ENCODE peak calls at places on chromosomes 16 and 17, in seven cellular contexts. V, L, Y, E, N, T and R are unnamed samples.

GRCh38 chr17:2598166-2598565 is 4.7 kb downstream of the PAFAH1B1 start:
- DNase-seq in N (no peak), V (no peak), E (no peak), L (peak; percentile 68), Y (peak; percentile 38), T (no peak), R (no peak)

GRCh38 chr16:19001788-19002187 is 18.1 kb downstream of the TMC7 start:
- DNase-seq in Y (peak; percentile 65), V (no peak), E (no peak), N (no peak), L (peak; percentile 51), T (peak; percentile 6), R (no peak)

GRCh38 chr17:29291163-29291752 is 2.7 kb downstream of the NUFIP2 start:
- DNase-seq in T (peak; percentile 86), Y (peak; percentile 41), V (peak; percentile 48), L (peak; percentile 81), N (peak; percentile 43), E (peak; percentile 71), R (no peak)

GRCh38 chr16:30028438-30029093 is 2.5 kb downstream of the TLCD3B start:
- DNase-seq in L (no peak), Y (no peak), V (no peak), N (no peak), E (peak; percentile 26), T (no peak), R (no peak)

GRCh38 chr16:66605177-66605999 is 884 bp downstream of the CMTM3 start:
- DNase-seq in N (no peak), V (no peak), T (peak; percentile 24), L (peak; percentile 39), E (peak; percentile 18), Y (peak; percentile 32), R (peak; percentile 51)

GRCh38 chr16:2061023-2061422 is 13.2 kb downstream of the TSC2 start:
- DNase-seq in Y (no peak), L (no peak), N (no peak), E (no peak), T (no peak), V (no peak), R (no peak)

GRCh38 chr17:3582921-3583320 is 25.3 kb upstream of the TRPV3 start:
- DNase-seq in L (no peak), N (no peak), T (no peak), E (no peak), Y (no peak), V (no peak), R (no peak)

GRCh38 chr16:24036614-24037013 is 200.8 kb downstream of the PRKCB start:
- DNase-seq in E (peak; percentile 52), V (no peak), T (peak; percentile 88), L (peak; percentile 52), N (peak; percentile 8), Y (peak; percentile 30), R (no peak)

GRCh38 chr17:12613566-12613965 is 52.1 kb upstream of the MYOCD start:
- DNase-seq in N (no peak), V (no peak), T (no peak), L (peak; percentile 35), E (no peak), Y (peak; percentile 59), R (no peak)

GRCh38 chr16:30535106-30535776 is 583 bp upstream of the ZNF747 start:
- DNase-seq in Y (no peak), E (peak; percentile 66), L (peak; percentile 38), T (no peak), N (no peak), V (no peak), R (no peak)

GRCh38 chr17:64270885-64271284 is 7.8 kb upstream of the TEX2 start:
- DNase-seq in T (no peak), L (no peak), Y (no peak), E (peak; percentile 33), N (no peak), V (no peak), R (no peak)

GRCh38 chr16:88116121-88116900 is 165.1 kb downstream of the BANP start:
- DNase-seq in E (no peak), Y (no peak), T (no peak), V (no peak), L (peak; percentile 56), N (no peak), R (no peak)

GRCh38 chr16:81521141-81521626 is 76.6 kb downstream of the CMIP start:
- DNase-seq in Y (no peak), N (no peak), L (no peak), V (no peak), E (peak; percentile 89), T (no peak), R (peak; percentile 88)

GRCh38 chr16:57032931-57033330 is 43.6 kb downstream of the NLRC5 start:
- DNase-seq in L (no peak), N (no peak), T (no peak), V (no peak), Y (no peak), E (no peak), R (no peak)

GRCh38 chr17:39716879-39717536 is 13.3 kb downstream of the MIEN1 start:
- DNase-seq in E (no peak), Y (no peak), L (no peak), V (peak; percentile 60), T (no peak), N (no peak), R (no peak)

GRCh38 chr17:32742686-32743538 is 134.0 kb downstream of the MYO1D start:
- DNase-seq in L (no peak), E (no peak), T (no peak), Y (no peak), V (no peak), N (no peak), R (no peak)

GRCh38 chr17:1347681-1348318 is 52.2 kb downstream of the YWHAE start:
- DNase-seq in N (peak; percentile 85), E (no peak), L (no peak), V (peak; percentile 29), Y (no peak), T (peak; percentile 63), R (no peak)

GRCh38 chr17:64063766-64064224 is 43.4 kb upstream of the ICAM2 start:
- DNase-seq in L (peak; percentile 61), N (peak; percentile 19), E (peak; percentile 60), V (no peak), Y (no peak), T (no peak), R (peak; percentile 53)

GRCh38 chr17:58344791-58345157 is 7.2 kb downstream of the SUPT4H1 start:
- DNase-seq in V (no peak), N (no peak), L (no peak), E (peak; percentile 87), Y (no peak), T (no peak), R (peak; percentile 51)
- TF ChIP-seq CTCF in V (no peak), N (no peak), L (no peak), E (peak; percentile 51), Y (no peak), T (no peak), R (peak; percentile 43)

GRCh38 chr17:77608431-77608830 is 350.1 kb upstream of the TNRC6C start:
- DNase-seq in T (no peak), E (no peak), V (no peak), N (no peak), L (no peak), Y (no peak), R (no peak)

GRCh38 chr17:77607606-77608005 is 350.9 kb upstream of the TNRC6C start:
- DNase-seq in L (no peak), Y (no peak), T (no peak), N (no peak), V (no peak), E (no peak), R (peak; percentile 9)

GRCh38 chr17:77606146-77606864 is 352.2 kb upstream of the TNRC6C start:
- DNase-seq in Y (no peak), N (no peak), E (no peak), T (no peak), V (no peak), L (no peak), R (peak; percentile 4)

GRCh38 chr17:77604301-77605031 is 354.0 kb upstream of the TNRC6C start:
- DNase-seq in V (no peak), Y (no peak), E (no peak), N (no peak), T (no peak), L (no peak), R (peak; percentile 2)

GRCh38 chr17:77606865-77607210 is 351.7 kb upstream of the TNRC6C start:
- DNase-seq in E (no peak), T (no peak), L (no peak), N (no peak), Y (no peak), V (no peak), R (no peak)
- TF ChIP-seq CTCF in E (peak; percentile 11), T (peak; percentile 52), L (no peak), N (peak; percentile 21), Y (no peak), V (no peak), R (no peak)

GRCh38 chr16:77376358-77376757 is 58.5 kb downstream of the ADAMTS18 start:
- DNase-seq in T (peak; percentile 10), N (no peak), V (no peak), L (no peak), E (peak; percentile 36), Y (no peak), R (no peak)
- TF ChIP-seq CTCF in T (peak; percentile 40), N (no peak), V (no peak), L (peak; percentile 7), E (peak; percentile 53), Y (peak; percentile 41), R (no peak)

GRCh38 chr17:81911277-81911961 is at the start of gene PCYT2:
- DNase-seq in T (peak; percentile 91), V (peak; percentile 85), L (peak; percentile 87), Y (peak; percentile 76), E (peak; percentile 94), N (peak; percentile 73), R (peak; percentile 83)

GRCh38 chr17:81908793-81909192 is 2.4 kb downstream of the PCYT2 start:
- DNase-seq in L (no peak), E (no peak), N (no peak), T (no peak), Y (no peak), V (no peak), R (no peak)

GRCh38 chr17:81909231-81909630 is 2.0 kb downstream of the PCYT2 start:
- DNase-seq in N (no peak), E (no peak), L (no peak), T (no peak), V (no peak), Y (no peak), R (no peak)

GRCh38 chr17:81910840-81911276 is 341 bp downstream of the PCYT2 start:
- DNase-seq in L (no peak), V (no peak), T (no peak), Y (no peak), E (no peak), N (no peak), R (no peak)

DNA sequence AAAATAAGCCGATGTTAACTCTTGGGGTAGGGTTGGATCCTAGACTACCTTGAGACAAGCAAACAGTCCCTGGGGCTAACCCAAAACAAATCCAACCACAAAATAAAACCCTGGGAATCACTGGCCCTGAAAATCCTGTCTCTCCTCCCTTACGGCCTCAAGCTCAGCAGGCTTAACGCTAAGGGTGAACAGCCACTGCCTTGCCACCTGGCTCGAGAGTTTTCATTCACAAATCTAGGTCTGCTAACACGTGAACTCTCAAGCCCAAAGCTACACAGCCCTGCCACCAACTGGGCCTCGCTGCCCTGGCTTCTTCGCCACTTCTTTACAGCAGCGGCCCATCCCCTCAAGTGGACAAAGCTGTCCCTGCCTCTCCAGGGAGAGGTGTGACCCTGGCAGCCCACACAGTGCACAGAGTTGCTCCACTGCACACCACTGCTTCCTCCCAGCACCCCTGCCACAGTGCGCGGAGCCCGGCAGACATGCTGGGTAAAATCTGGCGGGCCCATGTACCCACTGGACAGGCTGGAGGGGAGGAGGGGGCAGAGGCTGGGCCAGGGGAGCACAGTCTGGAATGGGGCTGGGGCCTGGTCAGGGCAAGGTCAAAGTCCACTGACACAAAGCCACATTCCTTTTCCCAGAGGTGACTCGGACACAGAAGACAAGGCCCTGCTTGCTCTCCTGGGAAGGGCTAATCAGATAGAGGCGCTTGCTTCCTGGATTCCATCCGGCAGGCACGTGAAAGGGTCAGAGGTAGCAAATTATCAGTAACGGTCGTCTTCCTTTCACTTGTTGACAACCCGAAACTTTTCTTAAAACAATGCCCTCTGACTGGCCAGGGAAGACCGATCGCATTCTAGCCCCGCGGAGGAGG is 996 bp downstream of the PCYT2 start:
- DNase-seq in E (no peak), T (no peak), L (no peak), V (no peak), Y (no peak), N (no peak), R (no peak)
- TF ChIP-seq CTCF in E (no peak), T (no peak), L (no peak), V (no peak), Y (no peak), N (no peak), R (no peak)